ENCODE peak calls at places on chromosomes 11 and 22, in ten cellular contexts. K, A, N, L, R, X, I, C, M and T are unnamed samples.

GRCh38 chr11:101759771-101760450 is 154.9 kb upstream of the CEP126 start:
- DNase-seq in K (no peak), A (no peak), N (no peak), L (no peak), R (no peak), X (no peak), I (peak), C (no peak), M (peak), T (peak)

GRCh38 chr22:26169312-26170111 is at the start of gene SEZ6L:
- DNase-seq in K (no peak), A (peak), N (no peak), L (no peak), R (peak), X (no peak), I (peak), C (peak), M (no peak), T (no peak)

GRCh38 chr11:119323532-119324033 is 6.7 kb upstream of the MCAM start:
- DNase-seq in K (peak), A (no peak), N (peak), L (peak), R (peak), X (no peak), I (peak), C (peak), M (no peak), T (peak)

GRCh38 chr11:73585834-73586575 is 11.9 kb downstream of the FAM168A start:
- DNase-seq in K (no peak), A (no peak), N (no peak), L (peak), R (no peak), X (no peak), I (no peak), C (no peak), M (no peak), T (no peak)

GRCh38 chr11:335779-336665 is 15.4 kb upstream of the IFITM3 start:
- DNase-seq in K (no peak), A (no peak), N (no peak), L (no peak), R (no peak), X (no peak), I (no peak), C (no peak), M (no peak), T (no peak)

GRCh38 chr11:134289167-134289566 is 13.0 kb downstream of the GLB1L3 start:
- DNase-seq in K (no peak), A (no peak), N (no peak), L (no peak), R (no peak), X (no peak), I (no peak), C (no peak), M (no peak), T (no peak)

GRCh38 chr11:76124905-76125566 is 81.3 kb downstream of the WNT11 start:
- DNase-seq in K (peak), A (no peak), N (no peak), L (no peak), R (no peak), X (no peak), I (no peak), C (no peak), M (no peak), T (no peak)

GRCh38 chr11:134612416-134613030 is 200.5 kb upstream of the B3GAT1 start:
- DNase-seq in K (no peak), A (peak), N (no peak), L (no peak), R (no peak), X (no peak), I (no peak), C (no peak), M (no peak), T (no peak)

GRCh38 chr11:77052531-77052930 is 14.2 kb upstream of the CAPN5 start:
- DNase-seq in K (no peak), A (no peak), N (no peak), L (no peak), R (no peak), X (no peak), I (no peak), C (no peak), M (no peak), T (no peak)

GRCh38 chr22:18096823-18097222 is 13.8 kb upstream of the TUBA8 start:
- DNase-seq in K (no peak), A (no peak), N (no peak), L (no peak), R (no peak), X (no peak), I (no peak), C (no peak), M (no peak), T (no peak)

GRCh38 chr22:50705219-50705691 is 32.6 kb downstream of the SHANK3 start:
- DNase-seq in K (no peak), A (no peak), N (no peak), L (no peak), R (peak), X (no peak), I (peak), C (peak), M (no peak), T (no peak)

GRCh38 chr22:29002603-29003002 is 59.0 kb downstream of the C22orf31 start:
- DNase-seq in K (no peak), A (no peak), N (no peak), L (no peak), R (no peak), X (no peak), I (no peak), C (no peak), M (no peak), T (no peak)

GRCh38 chr22:29480262-29480511 is 169 bp downstream of the NEFH start:
- DNase-seq in K (no peak), A (no peak), N (no peak), L (no peak), R (no peak), X (no peak), I (no peak), C (no peak), M (no peak), T (no peak)

GRCh38 chr22:26610072-26610958 is 7.5 kb downstream of the CRYBB1 start:
- DNase-seq in K (peak), A (no peak), N (peak), L (peak), R (no peak), X (no peak), I (no peak), C (no peak), M (no peak), T (peak)

GRCh38 chr22:21000215-21000986 is 1.5 kb downstream of the THAP7 start:
- DNase-seq in K (no peak), A (no peak), N (no peak), L (no peak), R (no peak), X (no peak), I (no peak), C (no peak), M (no peak), T (no peak)

GRCh38 chr11:62439785-62440602 is 21.2 kb downstream of the SCGB1A1 start:
- DNase-seq in K (no peak), A (no peak), N (no peak), L (no peak), R (no peak), X (peak), I (no peak), C (no peak), M (no peak), T (peak)

GRCh38 chr11:62435741-62436485 is 17.1 kb downstream of the SCGB1A1 start:
- DNase-seq in K (no peak), A (no peak), N (no peak), L (no peak), R (no peak), X (no peak), I (no peak), C (no peak), M (no peak), T (no peak)

GRCh38 chr11:62433553-62434301 is 14.9 kb downstream of the SCGB1A1 start:
- DNase-seq in K (no peak), A (no peak), N (no peak), L (no peak), R (no peak), X (peak), I (no peak), C (no peak), M (no peak), T (no peak)

GRCh38 chr11:62438641-62439040 is 19.8 kb downstream of the SCGB1A1 start:
- DNase-seq in K (no peak), A (no peak), N (no peak), L (no peak), R (no peak), X (no peak), I (no peak), C (no peak), M (no peak), T (no peak)

GRCh38 chr11:62437616-62438015 is 18.8 kb downstream of the SCGB1A1 start:
- DNase-seq in K (no peak), A (no peak), N (no peak), L (no peak), R (no peak), X (no peak), I (no peak), C (no peak), M (no peak), T (no peak)
- TF ChIP-seq CTCF in K (no peak), A (no peak), N (no peak), L (no peak), R (no peak), X (no peak), I (no peak), C (no peak), M (no peak), T (no peak)

DNA sequence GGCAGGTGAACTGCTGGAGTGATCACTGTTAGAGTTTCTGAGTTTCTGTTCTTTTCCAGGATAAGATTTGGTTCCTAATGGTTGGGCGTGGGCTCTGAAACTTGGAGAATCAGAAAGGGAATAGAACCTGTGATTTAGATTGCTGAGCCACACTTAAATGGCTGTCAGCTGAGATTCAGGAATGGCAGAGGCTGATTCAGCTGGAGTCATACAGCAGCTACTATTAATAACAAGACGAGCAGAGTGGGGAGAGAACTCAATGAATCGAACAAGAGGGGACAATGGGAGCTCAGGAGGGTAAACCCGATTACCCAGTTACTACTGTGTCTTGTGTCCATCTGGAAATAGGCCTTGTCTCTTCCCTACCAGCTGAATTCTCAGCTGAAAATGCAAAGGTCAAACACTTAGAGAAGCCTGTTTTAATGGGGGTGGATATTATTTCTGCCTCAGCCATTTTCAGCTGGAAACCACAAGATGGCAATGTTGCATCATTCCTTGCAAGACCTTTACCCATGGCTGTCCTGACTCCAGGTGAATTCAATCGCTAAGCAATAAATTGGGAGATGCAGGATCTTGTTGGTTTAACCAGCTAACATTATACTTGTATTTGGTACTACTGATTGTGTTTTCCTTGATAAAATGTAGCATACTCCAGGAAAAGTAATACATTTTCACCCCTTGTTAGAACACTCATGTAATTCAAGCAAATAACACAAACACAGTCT is 104.5 kb upstream of the RAG2 start:
- DNase-seq in K (peak), A (no peak), N (no peak), L (peak), R (peak), X (no peak), I (peak), C (peak), M (peak), T (peak)
- TF ChIP-seq CTCF in K (peak), A (peak), N (peak), L (peak), R (peak), X (no peak), I (peak), C (peak), M (peak), T (peak)

GRCh38 chr22:37183432-37184379 is 4.3 kb downstream of the C1QTNF6 start:
- DNase-seq in K (no peak), A (no peak), N (no peak), L (no peak), R (no peak), X (no peak), I (no peak), C (no peak), M (no peak), T (no peak)
- TF ChIP-seq CTCF in K (peak), A (no peak), N (no peak), L (no peak), R (no peak), X (no peak), I (no peak), C (no peak), M (no peak), T (no peak)

DNA sequence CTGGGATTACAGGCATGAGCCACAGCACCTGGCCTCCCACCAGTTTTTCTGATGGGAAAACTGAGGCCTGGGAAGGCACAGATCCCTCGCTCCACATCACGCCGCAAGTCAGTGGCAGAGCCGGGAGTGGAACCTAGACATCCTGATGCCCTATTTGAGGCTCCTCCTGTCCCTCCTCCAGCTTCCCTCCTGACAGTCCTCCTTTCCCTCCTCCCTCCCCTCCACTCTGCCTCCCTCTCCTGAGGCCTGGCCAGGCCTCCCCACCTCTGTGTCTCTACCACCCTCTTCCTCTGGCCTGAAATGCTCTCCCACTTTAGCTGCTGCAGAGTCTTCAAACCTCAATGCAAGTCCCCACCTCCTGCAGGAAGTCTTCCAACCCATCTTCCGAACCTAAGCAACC is 13.3 kb upstream of the TP53I11 start:
- DNase-seq in K (no peak), A (no peak), N (no peak), L (no peak), R (no peak), X (no peak), I (no peak), C (no peak), M (no peak), T (no peak)
- TF ChIP-seq CTCF in K (no peak), A (no peak), N (no peak), L (no peak), R (no peak), X (no peak), I (no peak), C (no peak), M (no peak), T (no peak)

GRCh38 chr11:71986131-71986530 is 12.6 kb upstream of the IL18BP start:
- DNase-seq in K (no peak), A (no peak), N (no peak), L (no peak), R (no peak), X (no peak), I (no peak), C (no peak), M (no peak), T (no peak)
- TF ChIP-seq CTCF in K (no peak), A (no peak), N (no peak), L (no peak), R (no peak), X (no peak), I (no peak), C (no peak), M (no peak), T (no peak)

DNA sequence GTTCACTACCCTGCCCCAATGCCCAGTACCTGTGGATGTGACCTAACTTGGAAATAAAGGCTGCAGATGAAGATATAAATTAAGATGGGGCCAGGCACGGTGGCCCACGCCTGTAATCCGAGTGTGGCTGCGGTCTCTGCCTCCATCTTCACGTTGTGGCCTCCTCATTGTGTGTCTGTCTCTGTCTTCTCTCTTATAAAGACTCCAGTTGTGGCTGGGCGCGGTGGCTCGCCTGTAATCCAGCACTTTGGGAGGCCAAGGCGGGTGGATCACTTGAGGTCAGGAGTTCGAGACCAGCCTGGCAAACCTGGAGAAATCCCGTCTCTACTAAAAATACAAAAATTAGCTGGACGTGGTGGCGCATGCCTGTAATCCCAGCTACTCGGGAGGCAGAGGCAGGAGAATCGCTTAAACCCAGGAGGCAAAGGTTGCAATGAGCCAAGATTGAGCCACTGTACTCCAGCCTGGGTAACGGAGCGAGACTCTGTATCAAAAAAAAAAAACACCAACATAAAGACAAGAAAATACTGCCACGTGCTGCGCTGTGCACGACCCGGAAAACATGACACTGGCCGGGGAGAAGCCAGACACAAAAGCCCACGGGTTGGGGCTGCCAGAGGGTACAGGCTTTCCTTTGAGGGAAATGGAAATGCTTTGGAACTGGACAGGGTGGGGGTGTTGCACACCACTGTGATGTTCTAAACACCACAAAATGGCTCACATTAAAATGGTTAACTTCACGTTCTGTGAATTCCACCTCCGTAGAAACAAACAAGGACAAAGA is 18.7 kb downstream of the CELSR1 start:
- DNase-seq in K (no peak), A (no peak), N (no peak), L (no peak), R (no peak), X (no peak), I (no peak), C (no peak), M (no peak), T (no peak)
- TF ChIP-seq CTCF in K (no peak), A (no peak), N (no peak), L (no peak), R (no peak), X (no peak), I (no peak), C (no peak), M (no peak), T (no peak)